ENCODE peak calls at places on chromosomes 11 and 22, in four cellular contexts. One of them, this sample, is unnamed.

GRCh38 chr11:111370270-111370901 is 8.7 kb downstream of the POU2AF1 start:
- DNase-seq in mucosa of descending colon: no peak
- DNase-seq in PC-3: no peak
- DNase-seq in A549: no peak
- DNase-seq in this sample: no peak

GRCh38 chr11:6578134-6578533 is 25.3 kb downstream of the RRP8 start:
- DNase-seq in PC-3: no peak
- DNase-seq in mucosa of descending colon: no peak
- DNase-seq in A549: no peak
- DNase-seq in this sample: no peak

GRCh38 chr11:104830080-104830479 is 68.2 kb downstream of the CASP12 start:
- DNase-seq in mucosa of descending colon: no peak
- DNase-seq in A549: no peak
- DNase-seq in PC-3: peak; percentile 85
- DNase-seq in this sample: peak; percentile 2

GRCh38 chr11:79152511-79152910 is 288.3 kb downstream of the TENM4 start:
- DNase-seq in PC-3: no peak
- DNase-seq in A549: no peak
- DNase-seq in mucosa of descending colon: no peak
- DNase-seq in this sample: no peak

GRCh38 chr11:69339041-69339733 is 45.2 kb downstream of the MYEOV start:
- DNase-seq in A549: no peak
- DNase-seq in PC-3: no peak
- DNase-seq in mucosa of descending colon: no peak
- DNase-seq in this sample: no peak

GRCh38 chr11:116502641-116503061 is 270.1 kb downstream of the BUD13 start:
- DNase-seq in A549: no peak
- DNase-seq in PC-3: no peak
- DNase-seq in mucosa of descending colon: no peak
- DNase-seq in this sample: no peak

GRCh38 chr11:45023065-45023365 is 72.3 kb upstream of the TP53I11 start:
- DNase-seq in mucosa of descending colon: no peak
- DNase-seq in PC-3: no peak
- DNase-seq in A549: no peak
- DNase-seq in this sample: no peak

GRCh38 chr11:102727890-102728289 is 3.1 kb upstream of the MMP8 start:
- DNase-seq in PC-3: peak; percentile 66
- DNase-seq in A549: no peak
- DNase-seq in mucosa of descending colon: no peak
- DNase-seq in this sample: no peak

GRCh38 chr11:19992162-19992561 is 168.1 kb downstream of the DBX1 start:
- DNase-seq in PC-3: no peak
- DNase-seq in A549: no peak
- DNase-seq in mucosa of descending colon: no peak
- DNase-seq in this sample: no peak

GRCh38 chr11:75311858-75312288 is 39.6 kb downstream of the ARRB1 start:
- DNase-seq in mucosa of descending colon: peak; percentile 84
- DNase-seq in PC-3: no peak
- DNase-seq in A549: no peak
- DNase-seq in this sample: no peak

GRCh38 chr11:24844406-24844805 is 347.6 kb downstream of the LUZP2 start:
- DNase-seq in A549: no peak
- DNase-seq in PC-3: no peak
- DNase-seq in mucosa of descending colon: no peak
- DNase-seq in this sample: no peak

GRCh38 chr11:71580057-71581003 is 2.3 kb downstream of the KRTAP5-11 start:
- DNase-seq in PC-3: peak; percentile 88
- DNase-seq in mucosa of descending colon: peak; percentile 76
- DNase-seq in A549: peak; percentile 65
- DNase-seq in this sample: peak; percentile 69

GRCh38 chr11:57345555-57346151 is 7.5 kb downstream of the P2RX3 start:
- DNase-seq in A549: peak; percentile 84
- DNase-seq in PC-3: peak; percentile 94
- DNase-seq in mucosa of descending colon: peak; percentile 92
- DNase-seq in this sample: peak; percentile 79

GRCh38 chr11:119479685-119480275 is 56.8 kb upstream of the THY1 start:
- DNase-seq in PC-3: peak; percentile 40
- DNase-seq in A549: peak; percentile 72
- DNase-seq in mucosa of descending colon: no peak
- DNase-seq in this sample: no peak
- TF ChIP-seq CTCF in PC-3: peak; percentile 60
- TF ChIP-seq CTCF in A549: peak; percentile 45
- TF ChIP-seq CTCF in mucosa of descending colon: no peak
- TF ChIP-seq CTCF in this sample: no peak

DNA sequence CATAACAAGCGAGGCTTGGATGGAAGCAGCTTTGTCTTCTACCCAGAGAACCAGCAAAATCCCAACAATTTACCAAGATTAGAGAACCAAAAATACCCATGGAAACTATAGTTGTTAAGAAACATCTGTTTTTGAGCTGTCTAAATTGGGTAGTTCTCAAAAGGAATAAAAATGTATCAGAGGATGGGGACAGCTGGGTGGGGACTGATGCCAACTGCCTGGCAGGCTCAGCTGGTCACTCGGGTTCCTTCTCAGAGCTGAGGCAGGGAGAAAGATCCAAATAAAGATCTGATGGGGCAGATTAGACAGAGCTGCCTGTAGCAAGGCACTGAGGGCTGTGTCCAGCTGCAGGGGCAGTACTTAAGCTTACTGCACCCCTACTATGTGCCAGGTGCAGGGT is 85.9 kb upstream of the GRK3 start:
- DNase-seq in PC-3: no peak
- DNase-seq in mucosa of descending colon: no peak
- DNase-seq in A549: no peak
- DNase-seq in this sample: no peak
- TF ChIP-seq CTCF in PC-3: no peak
- TF ChIP-seq CTCF in mucosa of descending colon: no peak
- TF ChIP-seq CTCF in A549: no peak
- TF ChIP-seq CTCF in this sample: no peak

DNA sequence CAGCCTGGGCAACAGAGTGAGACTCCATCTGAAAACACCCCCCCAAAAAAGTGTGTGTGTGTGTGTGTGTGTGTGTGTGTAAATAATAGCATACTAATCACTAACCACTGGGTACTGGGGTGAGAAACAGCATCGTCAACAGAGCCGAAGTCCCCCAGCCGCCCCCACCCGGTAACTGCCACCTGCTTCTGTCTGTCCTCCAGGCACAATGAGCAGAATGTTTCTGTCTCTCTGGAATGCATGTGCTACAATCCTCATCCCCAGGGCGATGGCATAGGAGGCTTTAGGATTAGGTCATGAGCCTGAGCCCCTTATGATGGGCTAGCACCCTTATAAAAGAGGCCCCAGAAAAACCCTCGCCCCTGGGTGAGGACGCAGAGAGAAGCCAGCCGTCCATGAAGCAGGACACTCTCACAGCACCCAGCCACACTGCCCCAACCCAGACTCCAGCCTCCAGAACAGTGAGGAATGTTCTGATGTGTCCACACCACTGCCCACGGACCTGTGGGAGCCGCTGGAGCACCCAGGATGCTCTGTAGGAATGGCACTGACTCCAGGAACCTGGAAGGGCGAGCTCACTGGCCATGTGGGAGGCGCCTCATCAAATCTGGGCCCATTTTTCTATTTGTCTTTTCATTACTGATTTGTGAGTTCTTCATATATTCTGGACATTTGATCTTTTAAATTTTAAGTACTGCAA is 9.9 kb downstream of the TTLL8 start:
- DNase-seq in mucosa of descending colon: no peak
- DNase-seq in A549: no peak
- DNase-seq in PC-3: no peak
- DNase-seq in this sample: no peak
- TF ChIP-seq CTCF in mucosa of descending colon: no peak
- TF ChIP-seq CTCF in A549: no peak
- TF ChIP-seq CTCF in PC-3: no peak
- TF ChIP-seq CTCF in this sample: no peak

DNA sequence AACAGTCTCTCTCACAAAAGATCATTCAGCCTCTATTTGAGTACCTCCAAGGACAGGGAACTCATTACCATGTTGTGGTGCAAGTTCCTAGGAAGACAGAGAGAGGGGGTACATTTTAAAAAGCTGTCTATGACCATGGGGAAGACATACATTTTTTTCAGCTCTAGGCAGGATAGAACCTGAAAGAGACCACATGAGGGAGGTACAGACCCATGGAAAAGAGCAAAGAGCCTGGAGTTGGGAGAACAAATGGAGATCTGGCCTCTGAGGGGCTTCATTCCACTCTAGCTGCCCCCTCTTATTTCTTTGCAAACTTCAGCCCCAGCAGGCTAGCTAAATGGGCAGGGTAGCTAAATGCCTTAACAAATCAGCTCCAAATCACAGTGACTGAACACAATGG is 36.3 kb downstream of the KCNC1 start:
- DNase-seq in PC-3: no peak
- DNase-seq in A549: no peak
- DNase-seq in mucosa of descending colon: no peak
- DNase-seq in this sample: no peak
- TF ChIP-seq CTCF in PC-3: peak; percentile 30
- TF ChIP-seq CTCF in A549: no peak
- TF ChIP-seq CTCF in mucosa of descending colon: no peak
- TF ChIP-seq CTCF in this sample: no peak

GRCh38 chr22:49923445-49923844 is 5.0 kb downstream of the CRELD2 start:
- DNase-seq in PC-3: no peak
- DNase-seq in A549: no peak
- DNase-seq in mucosa of descending colon: no peak
- DNase-seq in this sample: no peak
- TF ChIP-seq CTCF in PC-3: peak; percentile 38
- TF ChIP-seq CTCF in A549: no peak
- TF ChIP-seq CTCF in mucosa of descending colon: no peak
- TF ChIP-seq CTCF in this sample: no peak

GRCh38 chr22:43796567-43796966 is 15.5 kb downstream of the EFCAB6 start:
- DNase-seq in PC-3: peak; percentile 41
- DNase-seq in mucosa of descending colon: peak; percentile 15
- DNase-seq in A549: no peak
- DNase-seq in this sample: no peak
- TF ChIP-seq CTCF in PC-3: peak; percentile 58
- TF ChIP-seq CTCF in mucosa of descending colon: no peak
- TF ChIP-seq CTCF in A549: peak; percentile 42
- TF ChIP-seq CTCF in this sample: no peak

DNA sequence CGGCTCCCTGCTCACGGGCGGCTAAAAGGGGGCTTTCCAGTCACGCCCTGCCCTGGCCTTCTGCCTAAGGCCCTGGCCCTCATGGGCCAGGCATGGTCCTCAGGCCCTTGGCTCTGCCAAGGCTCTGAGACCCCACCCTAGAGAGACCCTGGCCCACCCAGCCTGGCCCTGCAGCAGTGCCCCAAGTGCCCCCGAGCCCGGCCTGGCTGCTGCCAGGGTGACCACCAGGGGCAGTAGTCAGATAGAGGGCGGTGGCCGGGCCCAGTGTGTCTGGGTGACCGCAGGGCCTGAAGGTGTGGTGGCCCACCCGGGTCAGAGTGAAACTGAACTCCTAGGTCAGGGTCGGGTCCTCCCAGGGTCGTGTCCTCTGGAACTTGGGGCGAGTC is 29.4 kb upstream of the CCDC188 start:
- DNase-seq in A549: no peak
- DNase-seq in mucosa of descending colon: no peak
- DNase-seq in PC-3: no peak
- DNase-seq in this sample: peak; percentile 24
- TF ChIP-seq CTCF in A549: no peak
- TF ChIP-seq CTCF in mucosa of descending colon: no peak
- TF ChIP-seq CTCF in PC-3: peak; percentile 50
- TF ChIP-seq CTCF in this sample: peak; percentile 56

DNA sequence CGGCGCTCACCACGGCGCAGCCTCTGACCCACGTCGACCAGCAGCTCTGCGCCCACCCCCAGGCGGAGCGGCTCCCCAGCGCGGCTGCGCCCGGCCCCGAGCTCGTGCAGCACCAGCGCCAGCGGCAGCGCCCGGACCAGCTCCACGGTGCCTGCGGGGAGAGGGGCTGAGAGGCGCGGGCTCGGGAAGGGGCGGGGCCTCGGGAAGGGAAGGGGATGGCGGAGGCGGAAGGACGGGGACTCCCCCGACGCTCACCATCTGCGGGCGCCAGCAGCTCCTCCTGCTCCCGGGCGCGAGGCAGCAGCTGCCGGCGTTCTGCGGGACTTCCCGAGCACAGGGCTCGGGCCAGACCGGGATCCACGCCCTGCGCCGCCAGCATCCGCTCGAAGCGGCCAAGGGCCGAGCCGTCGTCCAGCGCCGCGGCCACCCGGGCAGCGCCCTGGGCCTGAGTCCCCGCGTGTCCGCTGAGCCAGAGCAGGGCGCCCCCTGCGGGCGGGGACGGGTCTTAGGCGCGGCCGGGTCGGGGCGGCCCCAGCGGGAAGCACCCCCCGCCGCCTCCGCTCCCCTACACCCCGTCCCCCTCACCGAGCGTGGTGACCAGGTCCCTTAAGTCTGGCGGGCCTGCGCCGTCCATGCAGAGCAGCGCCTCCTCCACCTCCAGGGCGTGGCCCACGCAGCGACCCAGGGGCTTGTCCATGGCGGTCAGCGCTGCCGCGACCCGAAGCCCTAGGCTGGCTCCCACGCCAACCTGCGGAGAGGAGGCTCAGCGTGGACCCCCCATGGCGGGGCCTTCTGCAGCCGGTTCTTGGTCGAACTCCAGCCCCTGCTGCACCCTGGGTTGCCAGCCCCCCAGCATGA is 822 bp upstream of the SCO2 start:
- DNase-seq in mucosa of descending colon: peak; percentile 81
- DNase-seq in A549: peak; percentile 53
- DNase-seq in PC-3: peak; percentile 54
- DNase-seq in this sample: peak; percentile 88
- TF ChIP-seq CTCF in mucosa of descending colon: peak; percentile 69
- TF ChIP-seq CTCF in A549: peak; percentile 68
- TF ChIP-seq CTCF in PC-3: peak; percentile 52
- TF ChIP-seq CTCF in this sample: peak; percentile 72

GRCh38 chr11:133064152-133064877 is 468.0 kb downstream of the OPCML start:
- DNase-seq in A549: peak; percentile 2
- DNase-seq in PC-3: no peak
- DNase-seq in mucosa of descending colon: peak; percentile 25
- DNase-seq in this sample: no peak
- TF ChIP-seq CTCF in A549: no peak
- TF ChIP-seq CTCF in PC-3: peak; percentile 9
- TF ChIP-seq CTCF in mucosa of descending colon: no peak
- TF ChIP-seq CTCF in this sample: no peak

This sample was measured in Calu3.